ENCODE peak calls at places on chromosome 7, in nine cellular contexts. One of them, this sample, is unnamed.

GRCh38 chr7:151491859-151492258 is 27.8 kb downstream of the RHEB start:
- DNase-seq in non-pigmented ciliary epithelial cell: peak
- DNase-seq in WTC11: no peak
- DNase-seq in HT-29: peak
- DNase-seq in AG04449: peak
- DNase-seq in kidney epithelial cell: peak
- DNase-seq in Right ventricle myocardium superior: no peak
- DNase-seq in activated T-cell treated with anti-CD3 and anti-CD28 coated beads, Interleukin-2, amount 50 U/mL, for 72 hours: no peak
- DNase-seq in NCI-H1930: no peak
- DNase-seq in this sample: peak

GRCh38 chr7:106485919-106486318 is 175.0 kb downstream of the CCDC71L start:
- DNase-seq in non-pigmented ciliary epithelial cell: no peak
- DNase-seq in WTC11: no peak
- DNase-seq in HT-29: no peak
- DNase-seq in AG04449: no peak
- DNase-seq in kidney epithelial cell: no peak
- DNase-seq in Right ventricle myocardium superior: no peak
- DNase-seq in activated T-cell treated with anti-CD3 and anti-CD28 coated beads, Interleukin-2, amount 50 U/mL, for 72 hours: no peak
- DNase-seq in NCI-H1930: no peak
- DNase-seq in this sample: no peak

GRCh38 chr7:123220396-123220795 is 20.6 kb upstream of the SLC13A1 start:
- DNase-seq in non-pigmented ciliary epithelial cell: no peak
- DNase-seq in WTC11: no peak
- DNase-seq in HT-29: no peak
- DNase-seq in AG04449: no peak
- DNase-seq in kidney epithelial cell: no peak
- DNase-seq in Right ventricle myocardium superior: no peak
- DNase-seq in activated T-cell treated with anti-CD3 and anti-CD28 coated beads, Interleukin-2, amount 50 U/mL, for 72 hours: no peak
- DNase-seq in NCI-H1930: no peak
- DNase-seq in this sample: no peak

GRCh38 chr7:47183896-47184629 is 397.8 kb downstream of the TNS3 start:
- DNase-seq in non-pigmented ciliary epithelial cell: no peak
- DNase-seq in WTC11: no peak
- DNase-seq in HT-29: no peak
- DNase-seq in AG04449: no peak
- DNase-seq in kidney epithelial cell: no peak
- DNase-seq in Right ventricle myocardium superior: peak
- DNase-seq in activated T-cell treated with anti-CD3 and anti-CD28 coated beads, Interleukin-2, amount 50 U/mL, for 72 hours: no peak
- DNase-seq in NCI-H1930: no peak
- DNase-seq in this sample: no peak

GRCh38 chr7:116169060-116169459 is 41.3 kb upstream of the TES start:
- DNase-seq in non-pigmented ciliary epithelial cell: peak
- DNase-seq in WTC11: no peak
- DNase-seq in HT-29: peak
- DNase-seq in AG04449: peak
- DNase-seq in kidney epithelial cell: peak
- DNase-seq in Right ventricle myocardium superior: no peak
- DNase-seq in activated T-cell treated with anti-CD3 and anti-CD28 coated beads, Interleukin-2, amount 50 U/mL, for 72 hours: no peak
- DNase-seq in NCI-H1930: no peak
- DNase-seq in this sample: peak

GRCh38 chr7:134350682-134351081 is 34.0 kb upstream of the SLC35B4 start:
- DNase-seq in non-pigmented ciliary epithelial cell: no peak
- DNase-seq in WTC11: no peak
- DNase-seq in HT-29: no peak
- DNase-seq in AG04449: no peak
- DNase-seq in kidney epithelial cell: no peak
- DNase-seq in Right ventricle myocardium superior: no peak
- DNase-seq in activated T-cell treated with anti-CD3 and anti-CD28 coated beads, Interleukin-2, amount 50 U/mL, for 72 hours: no peak
- DNase-seq in NCI-H1930: no peak
- DNase-seq in this sample: no peak

GRCh38 chr7:117278040-117278439 is 44.8 kb downstream of the WNT2 start:
- DNase-seq in non-pigmented ciliary epithelial cell: no peak
- DNase-seq in WTC11: no peak
- DNase-seq in HT-29: no peak
- DNase-seq in AG04449: no peak
- DNase-seq in kidney epithelial cell: no peak
- DNase-seq in Right ventricle myocardium superior: no peak
- DNase-seq in activated T-cell treated with anti-CD3 and anti-CD28 coated beads, Interleukin-2, amount 50 U/mL, for 72 hours: no peak
- DNase-seq in NCI-H1930: no peak
- DNase-seq in this sample: no peak

GRCh38 chr7:5036446-5036845 is 9.2 kb upstream of the RBAK start:
- DNase-seq in non-pigmented ciliary epithelial cell: no peak
- DNase-seq in WTC11: no peak
- DNase-seq in HT-29: no peak
- DNase-seq in AG04449: no peak
- DNase-seq in kidney epithelial cell: no peak
- DNase-seq in Right ventricle myocardium superior: no peak
- DNase-seq in activated T-cell treated with anti-CD3 and anti-CD28 coated beads, Interleukin-2, amount 50 U/mL, for 72 hours: no peak
- DNase-seq in NCI-H1930: no peak
- DNase-seq in this sample: no peak

GRCh38 chr7:99762680-99763327 is 21.2 kb downstream of the CYP3A4 start:
- DNase-seq in non-pigmented ciliary epithelial cell: peak
- DNase-seq in WTC11: no peak
- DNase-seq in HT-29: no peak
- DNase-seq in AG04449: peak
- DNase-seq in kidney epithelial cell: peak
- DNase-seq in Right ventricle myocardium superior: peak
- DNase-seq in activated T-cell treated with anti-CD3 and anti-CD28 coated beads, Interleukin-2, amount 50 U/mL, for 72 hours: no peak
- DNase-seq in NCI-H1930: no peak
- DNase-seq in this sample: no peak

GRCh38 chr7:108224387-108224786 is 94.2 kb upstream of the LAMB4 start:
- DNase-seq in non-pigmented ciliary epithelial cell: no peak
- DNase-seq in WTC11: no peak
- DNase-seq in HT-29: no peak
- DNase-seq in AG04449: no peak
- DNase-seq in kidney epithelial cell: no peak
- DNase-seq in Right ventricle myocardium superior: no peak
- DNase-seq in activated T-cell treated with anti-CD3 and anti-CD28 coated beads, Interleukin-2, amount 50 U/mL, for 72 hours: no peak
- DNase-seq in NCI-H1930: no peak
- DNase-seq in this sample: no peak

GRCh38 chr7:22320416-22320815 is 36.5 kb downstream of the RAPGEF5 start:
- DNase-seq in non-pigmented ciliary epithelial cell: no peak
- DNase-seq in WTC11: no peak
- DNase-seq in HT-29: no peak
- DNase-seq in AG04449: peak
- DNase-seq in kidney epithelial cell: no peak
- DNase-seq in Right ventricle myocardium superior: no peak
- DNase-seq in activated T-cell treated with anti-CD3 and anti-CD28 coated beads, Interleukin-2, amount 50 U/mL, for 72 hours: no peak
- DNase-seq in NCI-H1930: no peak
- DNase-seq in this sample: no peak

GRCh38 chr7:4838626-4839334 is 23.1 kb downstream of the PAPOLB start:
- DNase-seq in non-pigmented ciliary epithelial cell: no peak
- DNase-seq in WTC11: no peak
- DNase-seq in HT-29: no peak
- DNase-seq in AG04449: no peak
- DNase-seq in kidney epithelial cell: no peak
- DNase-seq in Right ventricle myocardium superior: no peak
- DNase-seq in activated T-cell treated with anti-CD3 and anti-CD28 coated beads, Interleukin-2, amount 50 U/mL, for 72 hours: no peak
- DNase-seq in NCI-H1930: no peak
- DNase-seq in this sample: no peak

GRCh38 chr7:17234398-17235021 is 63.9 kb upstream of the AHR start:
- DNase-seq in non-pigmented ciliary epithelial cell: peak
- DNase-seq in WTC11: no peak
- DNase-seq in HT-29: peak
- DNase-seq in AG04449: peak
- DNase-seq in kidney epithelial cell: peak
- DNase-seq in Right ventricle myocardium superior: no peak
- DNase-seq in activated T-cell treated with anti-CD3 and anti-CD28 coated beads, Interleukin-2, amount 50 U/mL, for 72 hours: peak
- DNase-seq in NCI-H1930: no peak
- DNase-seq in this sample: peak

GRCh38 chr7:131586259-131586658 is 29.8 kb upstream of the PODXL start:
- DNase-seq in non-pigmented ciliary epithelial cell: no peak
- DNase-seq in WTC11: no peak
- DNase-seq in HT-29: peak
- DNase-seq in AG04449: no peak
- DNase-seq in kidney epithelial cell: no peak
- DNase-seq in Right ventricle myocardium superior: no peak
- DNase-seq in activated T-cell treated with anti-CD3 and anti-CD28 coated beads, Interleukin-2, amount 50 U/mL, for 72 hours: no peak
- DNase-seq in NCI-H1930: no peak
- DNase-seq in this sample: no peak

GRCh38 chr7:105178928-105179541 is 165.0 kb downstream of the KMT2E start:
- DNase-seq in non-pigmented ciliary epithelial cell: no peak
- DNase-seq in WTC11: no peak
- DNase-seq in HT-29: no peak
- DNase-seq in AG04449: no peak
- DNase-seq in kidney epithelial cell: no peak
- DNase-seq in Right ventricle myocardium superior: no peak
- DNase-seq in activated T-cell treated with anti-CD3 and anti-CD28 coated beads, Interleukin-2, amount 50 U/mL, for 72 hours: no peak
- DNase-seq in NCI-H1930: no peak
- DNase-seq in this sample: no peak

GRCh38 chr7:360454-361100 is 70.6 kb downstream of the FOXL3 start:
- DNase-seq in non-pigmented ciliary epithelial cell: no peak
- DNase-seq in WTC11: no peak
- DNase-seq in HT-29: no peak
- DNase-seq in AG04449: no peak
- DNase-seq in kidney epithelial cell: no peak
- DNase-seq in Right ventricle myocardium superior: peak
- DNase-seq in activated T-cell treated with anti-CD3 and anti-CD28 coated beads, Interleukin-2, amount 50 U/mL, for 72 hours: peak
- DNase-seq in NCI-H1930: no peak
- DNase-seq in this sample: no peak

GRCh38 chr7:16512097-16512496 is 14.5 kb upstream of the LRRC72 start:
- DNase-seq in non-pigmented ciliary epithelial cell: no peak
- DNase-seq in WTC11: no peak
- DNase-seq in HT-29: no peak
- DNase-seq in AG04449: no peak
- DNase-seq in kidney epithelial cell: no peak
- DNase-seq in Right ventricle myocardium superior: no peak
- DNase-seq in activated T-cell treated with anti-CD3 and anti-CD28 coated beads, Interleukin-2, amount 50 U/mL, for 72 hours: no peak
- DNase-seq in NCI-H1930: no peak
- DNase-seq in this sample: no peak